ENCODE peak calls at places on chromosome 18, in nine cellular contexts. D, K, W, Z, E, T, C, B and H are unnamed samples.

GRCh38 chr18:22283397-22283796 is 114.0 kb downstream of the GATA6 start:
- DNase-seq in D (no peak), K (no peak), W (no peak), Z (peak; percentile 60), E (no peak), T (no peak), C (no peak), B (no peak), H (no peak)

GRCh38 chr18:39647627-39648502 is 2082.3 kb upstream of the CELF4 start:
- DNase-seq in D (peak; percentile 17), K (peak; percentile 42), W (no peak), Z (peak; percentile 87), E (peak; percentile 68), T (no peak), C (no peak), B (no peak), H (peak; percentile 63)

GRCh38 chr18:29147944-29148343 is 971.0 kb upstream of the CDH2 start:
- DNase-seq in D (peak; percentile 19), K (no peak), W (no peak), Z (peak; percentile 62), E (peak; percentile 46), T (no peak), C (peak; percentile 7), B (no peak), H (peak; percentile 68)

GRCh38 chr18:59994357-59994756 is 94.6 kb downstream of the PMAIP1 start:
- DNase-seq in D (no peak), K (peak; percentile 16), W (peak; percentile 51), Z (peak; percentile 14), E (peak; percentile 53), T (peak; percentile 30), C (peak; percentile 7), B (no peak), H (peak; percentile 64)

GRCh38 chr18:56233595-56233994 is 404.8 kb downstream of the TXNL1 start:
- DNase-seq in D (no peak), K (no peak), W (no peak), Z (peak; percentile 93), E (peak; percentile 76), T (no peak), C (no peak), B (no peak), H (no peak)

GRCh38 chr18:24915547-24915946 is 436.4 kb downstream of the ZNF521 start:
- DNase-seq in D (no peak), K (no peak), W (no peak), Z (peak; percentile 72), E (peak; percentile 68), T (no peak), C (no peak), B (no peak), H (no peak)

GRCh38 chr18:30675905-30676620 is 366.5 kb downstream of the DSC3 start:
- DNase-seq in D (no peak), K (no peak), W (no peak), Z (no peak), E (no peak), T (no peak), C (no peak), B (no peak), H (no peak)

GRCh38 chr18:45760443-45761036 is 36.6 kb downstream of the SLC14A1 start:
- DNase-seq in D (no peak), K (no peak), W (no peak), Z (no peak), E (no peak), T (no peak), C (peak; percentile 73), B (no peak), H (peak; percentile 89)

GRCh38 chr18:5395860-5396448 is 100.4 kb upstream of the ZBTB14 start:
- DNase-seq in D (no peak), K (no peak), W (no peak), Z (no peak), E (no peak), T (peak; percentile 25), C (no peak), B (no peak), H (no peak)

GRCh38 chr18:63379639-63379962 is 12.6 kb upstream of the KDSR start:
- DNase-seq in D (no peak), K (no peak), W (no peak), Z (peak; percentile 37), E (no peak), T (no peak), C (no peak), B (no peak), H (no peak)

GRCh38 chr18:2480536-2480935 is 90.8 kb downstream of the METTL4 start:
- DNase-seq in D (no peak), K (no peak), W (no peak), Z (no peak), E (peak; percentile 68), T (no peak), C (no peak), B (no peak), H (no peak)

GRCh38 chr18:33596178-33596854 is 18.3 kb downstream of the ASXL3 start:
- DNase-seq in D (no peak), K (no peak), W (no peak), Z (peak; percentile 64), E (peak; percentile 69), T (no peak), C (no peak), B (no peak), H (no peak)

GRCh38 chr18:12449040-12449814 is 41.5 kb downstream of the PRELID3A start:
- DNase-seq in D (no peak), K (no peak), W (no peak), Z (no peak), E (no peak), T (no peak), C (peak; percentile 38), B (no peak), H (no peak)

GRCh38 chr18:55592572-55592971 is 4.6 kb upstream of the TCF4 start:
- DNase-seq in D (no peak), K (no peak), W (no peak), Z (peak; percentile 42), E (no peak), T (no peak), C (no peak), B (no peak), H (no peak)

GRCh38 chr18:10072659-10073309 is 159.0 kb downstream of the VAPA start:
- DNase-seq in D (no peak), K (no peak), W (no peak), Z (peak; percentile 78), E (peak; percentile 76), T (no peak), C (no peak), B (no peak), H (no peak)
- TF ChIP-seq EZH2phosphoT487 in D (no peak), K (no peak), W (no peak), Z (peak; percentile 25), E (no peak), T (no peak), C (no peak), B (no peak), H (no peak)

DNA sequence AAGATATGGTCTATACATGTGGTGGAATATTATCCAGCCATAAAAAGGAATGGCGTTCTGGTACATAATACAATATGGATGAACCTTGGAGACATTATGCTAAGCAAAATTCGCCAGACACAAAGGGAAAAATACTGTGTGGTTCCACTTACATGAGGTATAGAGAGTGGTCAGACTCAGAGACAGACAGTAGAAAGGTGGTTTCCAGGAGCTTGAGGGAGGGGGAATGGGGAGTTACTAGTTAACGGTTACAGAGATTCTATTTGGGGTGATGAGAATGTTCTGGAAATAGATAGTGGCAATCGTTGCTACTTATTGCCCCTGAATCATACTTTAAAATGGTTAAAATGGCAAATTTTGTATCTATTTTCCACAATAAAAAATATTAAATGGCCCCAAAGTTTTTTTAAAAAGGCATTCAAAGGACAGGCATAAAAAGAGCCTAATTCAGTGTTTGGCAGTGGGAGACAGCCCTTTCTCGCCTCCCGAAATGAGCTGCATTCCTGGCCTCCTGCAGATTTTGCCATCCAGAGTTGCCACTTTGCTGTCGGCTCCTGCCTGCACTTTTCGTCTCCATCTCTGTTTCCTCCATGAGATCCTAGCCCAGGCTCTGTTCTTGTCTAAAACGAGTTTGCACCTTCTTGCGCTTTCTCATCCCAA is 13.5 kb downstream of the TNFRSF11A start:
- DNase-seq in D (no peak), K (no peak), W (no peak), Z (no peak), E (no peak), T (no peak), C (peak; percentile 46), B (no peak), H (no peak)
- H3K4me1 ChIP-seq in D (peaks cover 7% of the 10 kb centered on the region), K (peaks cover 9% of the 10 kb centered on the region), W (no peaks in the 10 kb centered on the region), Z (peaks cover 11% of the 10 kb centered on the region), E (peaks cover 61% of the 10 kb centered on the region), T (no peaks in the 10 kb centered on the region), C (peaks cover 15% of the 10 kb centered on the region), B (peaks cover 8% of the 10 kb centered on the region), H (peaks cover 47% of the 10 kb centered on the region)

DNA sequence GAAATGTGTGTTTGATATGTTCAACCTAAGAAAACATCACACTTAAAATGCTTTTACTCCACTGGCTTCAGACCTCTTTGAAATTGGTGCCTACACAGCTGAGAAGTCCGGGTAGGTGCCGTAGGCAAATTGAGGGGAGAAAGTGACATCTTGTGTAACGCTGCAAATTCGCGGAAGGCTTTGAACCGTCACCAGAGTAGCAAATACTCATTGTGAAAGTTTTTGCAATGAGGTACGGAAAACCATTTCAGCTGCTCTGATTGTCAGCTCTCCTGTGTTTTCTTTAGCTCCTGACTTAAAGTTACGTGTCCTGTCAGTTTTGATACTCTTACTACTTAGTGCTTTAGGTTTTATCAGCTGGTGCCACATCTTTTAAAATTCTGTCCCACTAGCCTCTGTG is 224.5 kb downstream of the FAM210A start:
- DNase-seq in D (no peak), K (no peak), W (peak; percentile 22), Z (no peak), E (no peak), T (no peak), C (no peak), B (no peak), H (no peak)
- TF ChIP-seq EZH2phosphoT487 in D (no peak), K (no peak), W (no peak), Z (no peak), E (no peak), T (no peak), C (no peak), B (no peak), H (no peak)

GRCh38 chr18:13543811-13544732 is 182.3 kb downstream of the FAM210A start:
- DNase-seq in D (no peak), K (no peak), W (no peak), Z (no peak), E (no peak), T (no peak), C (no peak), B (no peak), H (no peak)

GRCh38 chr18:13541621-13542519 is 184.5 kb downstream of the FAM210A start:
- DNase-seq in D (peak; percentile 84), K (no peak), W (no peak), Z (no peak), E (no peak), T (no peak), C (no peak), B (no peak), H (no peak)

GRCh38 chr18:13544953-13545352 is 181.4 kb downstream of the FAM210A start:
- DNase-seq in D (no peak), K (no peak), W (no peak), Z (no peak), E (no peak), T (no peak), C (no peak), B (no peak), H (no peak)

GRCh38 chr18:13542520-13542847 is 183.9 kb downstream of the FAM210A start:
- DNase-seq in D (peak; percentile 30), K (no peak), W (no peak), Z (no peak), E (no peak), T (no peak), C (no peak), B (no peak), H (no peak)

DNA sequence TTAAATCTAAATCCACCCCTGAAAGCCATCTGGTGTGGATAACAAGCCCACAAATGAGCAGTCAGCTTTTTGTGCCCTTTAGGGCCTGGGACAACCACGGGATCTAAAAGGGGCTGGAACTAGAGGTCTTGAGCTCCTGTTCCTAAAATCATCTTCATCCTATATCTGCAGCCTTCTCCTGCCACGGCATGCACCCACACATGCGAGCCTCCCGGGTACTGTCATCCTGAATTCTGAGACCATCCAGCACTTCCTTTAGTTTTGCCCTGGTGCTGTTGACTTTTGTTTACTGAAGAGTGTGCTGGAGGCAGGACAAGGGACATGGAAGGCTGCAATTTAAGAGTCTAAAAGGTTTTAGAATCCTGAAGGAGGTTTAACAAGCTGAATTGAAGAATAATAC is 183.2 kb downstream of the FAM210A start:
- DNase-seq in D (no peak), K (no peak), W (no peak), Z (no peak), E (no peak), T (no peak), C (no peak), B (no peak), H (no peak)
- H3K4me1 ChIP-seq in D (peaks cover 55% of the 10 kb centered on the region), K (no peaks in the 10 kb centered on the region), W (peaks cover 14% of the 10 kb centered on the region), Z (no peaks in the 10 kb centered on the region), E (no peaks in the 10 kb centered on the region), T (no peaks in the 10 kb centered on the region), C (no peaks in the 10 kb centered on the region), B (peaks cover 7% of the 10 kb centered on the region), H (no peaks in the 10 kb centered on the region)